ENCODE peak calls at places on chromosomes 6 and 20, in six cellular contexts. V, Q, G, H, Z and A are unnamed samples.

GRCh38 chr6:124255296-124255695 is 451.6 kb downstream of the NKAIN2 start:
- DNase-seq in H (no peak), Q (no peak), V (no peak), G (no peak), Z (no peak), A (no peak)

GRCh38 chr20:4656491-4656890 is 65.2 kb upstream of the PRND start:
- DNase-seq in Q (no peak), Z (no peak), G (no peak), H (no peak), V (no peak), A (no peak)

GRCh38 chr6:5511924-5512323 is 250.6 kb downstream of the FARS2 start:
- DNase-seq in H (no peak), V (peak; percentile 95), Z (no peak), Q (no peak), G (peak; percentile 23), A (no peak)

GRCh38 chr6:44489912-44490604 is 102.6 kb downstream of the CDC5L start:
- DNase-seq in G (peak; percentile 91), Z (no peak), V (peak; percentile 99), Q (no peak), H (no peak), A (peak; percentile 73)

GRCh38 chr6:131958551-131959470 is 7.6 kb upstream of the CCN2 start:
- DNase-seq in Z (no peak), G (no peak), Q (no peak), H (no peak), V (peak; percentile 40), A (no peak)

GRCh38 chr20:46568570-46569129 is 18.2 kb upstream of the OCSTAMP start:
- DNase-seq in G (peak; percentile 52), Z (no peak), Q (peak; percentile 93), H (peak; percentile 68), V (peak; percentile 53), A (peak; percentile 29)

GRCh38 chr6:25038992-25039391 is 103.2 kb upstream of the RIPOR2 start:
- DNase-seq in Z (no peak), H (no peak), V (no peak), G (no peak), Q (no peak), A (no peak)

GRCh38 chr6:54282186-54282585 is 26.1 kb upstream of the TINAG start:
- DNase-seq in G (peak; percentile 82), H (no peak), Q (no peak), V (peak; percentile 88), Z (no peak), A (no peak)

GRCh38 chr20:47360207-47360488 is 3.6 kb upstream of the ZMYND8 start:
- DNase-seq in V (peak; percentile 44), Z (no peak), G (peak; percentile 72), H (no peak), Q (peak; percentile 81), A (no peak)

GRCh38 chr6:153564803-153565202 is 433.7 kb upstream of the RGS17 start:
- DNase-seq in Q (no peak), Z (no peak), V (peak; percentile 3), G (no peak), H (no peak), A (no peak)

GRCh38 chr20:43837856-43838702 is 76.6 kb upstream of the TOX2 start:
- DNase-seq in Q (peak; percentile 44), Z (no peak), G (no peak), V (no peak), H (no peak), A (no peak)

GRCh38 chr6:10190042-10190441 is 224.8 kb downstream of the TFAP2A start:
- DNase-seq in V (no peak), G (no peak), Q (no peak), Z (no peak), H (no peak), A (no peak)